ENCODE peak calls at places on chromosomes 4 and X, in five cellular contexts. W is CD4-positive, alpha-beta memory T cell; T is Peyer's patch; Z is naive thymus-derived CD4-positive, alpha-beta T cell; N is kidney. Q is an unnamed sample.

GRCh38 chr4:132992686-132993085 is 156.4 kb upstream of the PCDH10 start:
- DNase-seq in N (no peak), T (no peak), W (no peak), Z (no peak), Q (no peak)

GRCh38 chr4:128427832-128428366 is 140.3 kb upstream of the PGRMC2 start:
- DNase-seq in N (no peak), Z (no peak), W (no peak), T (no peak), Q (peak)

GRCh38 chr4:153065286-153065685 is 129.2 kb downstream of the FHDC1 start:
- DNase-seq in N (no peak), Z (no peak), T (no peak), W (no peak), Q (no peak)

GRCh38 chrX:57227691-57228090 is 58.8 kb upstream of the FAAH2 start:
- DNase-seq in Z (no peak), N (no peak), W (no peak), T (no peak), Q (no peak)

GRCh38 chrX:1420371-1420770 is 28.5 kb upstream of the SLC25A6 start:
- DNase-seq in W (no peak), Z (no peak), N (peak), T (no peak), Q (no peak)

GRCh38 chrX:37753384-37753783 is 26.5 kb upstream of the CYBB start:
- DNase-seq in T (no peak), N (no peak), Z (no peak), W (no peak), Q (no peak)

GRCh38 chr4:183940807-183941310 is 35.8 kb downstream of the STOX2 start:
- DNase-seq in N (no peak), Z (no peak), W (no peak), T (no peak), Q (no peak)

GRCh38 chrX:53184836-53185235 is 40.2 kb downstream of the KDM5C start:
- DNase-seq in N (no peak), W (no peak), Z (no peak), T (no peak), Q (no peak)

GRCh38 chrX:107548775-107549174 is 79.5 kb upstream of the PRPS1 start:
- DNase-seq in N (no peak), T (no peak), Z (no peak), W (no peak), Q (no peak)

GRCh38 chrX:9343971-9344370 is 120.9 kb upstream of the TBL1X start:
- DNase-seq in Z (no peak), N (no peak), T (no peak), W (no peak), Q (no peak)

GRCh38 chrX:71667328-71668247 is at the start of gene LOC101059915:
- DNase-seq in W (no peak), Z (no peak), N (peak), T (no peak), Q (no peak)

GRCh38 chr4:32025840-32026459 is 1305.8 kb downstream of the PCDH7 start:
- DNase-seq in W (no peak), Z (no peak), T (no peak), N (no peak), Q (no peak)

GRCh38 chr4:156291317-156291716 is 337.7 kb upstream of the CTSO start:
- DNase-seq in Z (no peak), N (no peak), T (no peak), W (no peak), Q (no peak)

GRCh38 chr4:38621004-38621684 is 42.9 kb upstream of the KLF3 start:
- DNase-seq in N (no peak), W (no peak), Z (no peak), T (no peak), Q (peak)

GRCh38 chr4:113433536-113434246 is 327.8 kb downstream of the CAMK2D start:
- DNase-seq in Z (no peak), N (no peak), T (no peak), W (no peak), Q (no peak)

GRCh38 chr4:89700766-89701165 is 136.2 kb downstream of the SNCA start:
- DNase-seq in Z (no peak), N (no peak), T (no peak), W (no peak), Q (no peak)

GRCh38 chr4:112448211-112448745 is 67.7 kb downstream of the NEUROG2 start:
- DNase-seq in Z (no peak), T (no peak), W (no peak), N (no peak), Q (no peak)

GRCh38 chrX:17164079-17164478 is 210.9 kb upstream of the NHS start:
- DNase-seq in T (no peak), N (no peak), Z (no peak), W (no peak), Q (no peak)

GRCh38 chr4:6331018-6331417 is 61.4 kb downstream of the WFS1 start:
- DNase-seq in Z (peak), T (no peak), W (no peak), N (no peak), Q (no peak)

GRCh38 chr4:157303471-157303960 is 83.0 kb downstream of the GRIA2 start:
- DNase-seq in N (no peak), W (no peak), Z (no peak), T (no peak), Q (no peak)

GRCh38 chrX:134868766-134869495 is 121.9 kb upstream of the SMIM10 start:
- DNase-seq in T (no peak), N (no peak), W (no peak), Z (no peak), Q (peak)

GRCh38 chr4:5730993-5731975 is 20.3 kb downstream of the EVC start:
- DNase-seq in N (no peak), Z (no peak), W (no peak), T (no peak), Q (no peak)

GRCh38 chrX:75155830-75156525 is at the start of gene ABCB7:
- DNase-seq in W (peak), N (peak), Z (peak), T (peak), Q (peak)

GRCh38 chrX:53895270-53895669 is 149.0 kb downstream of the PHF8 start:
- DNase-seq in Z (no peak), N (no peak), W (no peak), T (no peak), Q (no peak)

DNA sequence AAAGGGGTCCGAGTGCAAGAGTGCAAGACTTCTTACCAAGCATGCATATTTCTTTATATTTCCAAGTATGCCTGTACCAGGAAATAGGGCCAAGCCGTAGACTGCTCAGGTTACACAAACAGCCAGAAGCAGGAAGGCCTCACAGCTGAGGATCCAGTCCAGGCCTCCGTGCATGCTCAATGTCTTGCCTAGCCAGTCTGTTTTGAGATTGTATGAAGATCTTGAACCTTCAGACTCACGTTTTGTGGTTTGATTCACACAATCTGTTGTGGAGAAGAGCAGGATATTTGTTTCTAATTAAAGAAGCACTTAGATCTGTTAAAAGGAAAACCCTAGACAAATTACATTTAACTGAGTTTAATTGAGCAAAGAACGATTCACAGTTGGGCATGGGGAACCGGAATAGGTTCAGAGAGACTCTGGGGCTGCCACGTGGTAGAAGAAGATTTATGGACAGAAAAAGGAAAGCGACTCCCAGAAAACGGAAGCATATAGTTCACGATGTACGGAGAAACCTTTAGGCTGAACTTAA is 1.2 kb downstream of the MGST2 start:
- DNase-seq in Z (peak), W (no peak), N (no peak), T (no peak), Q (no peak)
- H3K4me3 ChIP-seq in Z (peak), W (peak), N (peak), T (peak), Q (peak)

GRCh38 chr4:186554485-186554884 is 882 bp downstream of the MTNR1A start:
- DNase-seq in Z (no peak), T (no peak), W (no peak), N (no peak), Q (no peak)
- H3K27ac ChIP-seq in Z (no peak), T (no peak), W (no peak), N (peak), Q (no peak)

DNA sequence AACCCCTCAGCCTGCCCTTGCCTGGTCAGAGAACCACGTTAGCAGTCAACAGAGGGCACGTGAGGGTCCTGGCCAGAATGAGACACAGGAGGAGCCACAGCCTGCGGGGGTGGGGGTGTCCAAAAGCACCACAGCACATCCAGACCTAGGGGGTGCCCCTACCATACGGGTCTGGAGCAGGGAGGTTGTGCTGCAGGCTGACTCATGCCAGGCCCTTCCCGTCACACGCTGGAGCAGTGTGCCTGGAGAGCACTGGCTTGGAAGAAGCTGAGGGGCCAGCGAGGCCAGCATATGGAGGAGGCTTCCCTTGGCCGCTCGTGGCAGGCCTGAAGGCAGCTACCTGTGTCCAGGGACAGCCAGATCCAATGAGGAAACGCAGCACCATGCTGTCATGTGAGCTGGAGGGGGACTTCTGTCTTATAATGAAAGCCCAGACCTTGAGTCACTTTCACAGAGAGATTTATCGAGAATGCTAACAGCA is 1.5 kb upstream of the IRAK1 start:
- DNase-seq in Z (no peak), N (no peak), T (no peak), W (no peak), Q (no peak)
- H3K4me3 ChIP-seq in Z (no peak), N (no peak), T (no peak), W (no peak), Q (no peak)

DNA sequence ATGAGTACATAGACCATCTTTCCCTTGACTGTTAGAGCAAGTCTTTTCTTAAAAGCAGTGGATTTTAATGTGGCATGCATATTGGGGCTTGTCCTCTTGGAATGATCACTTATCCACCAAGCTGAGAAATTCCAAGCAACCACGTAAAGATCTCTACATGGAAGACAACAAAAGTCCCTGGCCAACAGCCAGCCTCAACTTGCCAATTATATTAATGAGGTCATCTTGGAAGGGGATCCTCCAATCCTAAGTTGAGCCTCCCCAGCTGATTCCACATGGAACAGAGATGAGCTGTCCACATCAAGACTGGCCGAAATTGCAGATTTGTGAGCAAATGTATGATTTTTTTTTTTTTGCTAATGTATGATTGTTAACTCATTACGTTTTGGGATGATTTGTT is 20.6 kb upstream of the FTHL17 start:
- DNase-seq in Z (no peak), N (no peak), T (no peak), W (no peak), Q (no peak)
- H3K27ac ChIP-seq in Z (no peak), N (no peak), T (no peak), W (no peak), Q (no peak)

DNA sequence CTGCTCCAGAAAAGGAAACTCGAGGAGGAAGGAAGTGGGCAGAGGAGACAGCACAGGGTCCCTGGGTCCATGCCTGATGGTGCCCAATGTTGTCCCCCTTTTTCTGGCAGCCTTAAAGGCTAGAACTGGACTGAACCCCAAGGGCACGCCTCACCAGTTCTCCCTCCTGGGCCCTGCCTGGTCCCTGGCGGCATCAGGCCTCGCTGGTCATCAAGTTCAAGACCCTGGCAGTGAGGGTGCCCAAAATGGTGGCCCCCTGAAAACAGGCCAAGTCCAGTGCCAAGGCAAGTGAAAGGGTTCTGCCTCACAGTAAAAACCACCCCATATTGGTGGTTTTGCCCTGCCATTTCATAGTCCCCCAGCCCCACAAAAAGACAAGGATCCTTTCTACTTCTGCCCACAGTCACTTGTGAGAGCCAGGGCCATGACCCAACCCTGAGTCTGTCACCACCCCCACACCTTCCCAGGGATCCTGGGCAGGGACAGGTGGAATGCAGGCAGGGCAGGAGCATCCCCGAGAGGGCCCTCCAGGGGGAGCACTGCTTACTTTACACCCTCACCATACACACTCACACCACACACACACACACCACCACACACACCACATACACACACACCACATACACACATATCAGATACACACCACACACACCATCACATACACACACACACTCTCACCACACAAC is 107.6 kb downstream of the DCTD start:
- DNase-seq in T (no peak), N (no peak), Z (peak), W (no peak), Q (no peak)
- H3K4me3 ChIP-seq in T (no peak), N (no peak), Z (peak), W (peak), Q (no peak)

GRCh38 chr4:21726255-21726815 is 222.2 kb downstream of the KCNIP4 start:
- DNase-seq in Z (no peak), T (no peak), W (no peak), N (no peak), Q (no peak)
- H3K27ac ChIP-seq in Z (no peak), T (no peak), W (no peak), N (no peak), Q (no peak)

DNA sequence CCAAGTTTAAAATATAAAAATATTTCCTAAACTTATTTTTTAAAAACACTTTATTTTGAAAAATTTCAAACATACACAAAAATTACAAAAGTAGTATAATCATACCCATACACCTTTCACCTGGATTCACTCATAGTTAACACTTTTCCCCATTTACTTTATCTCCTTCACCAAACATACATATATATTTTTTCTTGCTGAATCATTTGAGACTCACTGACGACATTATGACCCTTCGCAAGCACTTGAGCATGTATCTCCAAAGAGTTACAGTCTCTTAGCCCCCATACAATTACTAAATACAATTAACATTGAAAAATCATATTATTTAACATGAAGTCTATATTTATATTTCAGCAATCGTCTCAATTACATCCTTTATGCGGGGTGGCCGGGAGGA is 19.8 kb downstream of the RXFP1 start:
- DNase-seq in W (no peak), T (no peak), N (no peak), Z (no peak), Q (no peak)
- H3K4me3 ChIP-seq in W (no peak), T (no peak), N (no peak), Z (no peak), Q (no peak)

GRCh38 chr4:57109847-57110634 is at the start of gene IGFBP7:
- DNase-seq in W (no peak), T (no peak), N (peak), Z (no peak), Q (no peak)
- H3K27ac ChIP-seq in W (no peak), T (peak), N (peak), Z (no peak), Q (no peak)

GRCh38 chr4:26491449-26492170 is 1.3 kb upstream of the CCKAR start:
- DNase-seq in W (no peak), N (no peak), T (no peak), Z (no peak), Q (no peak)

GRCh38 chr4:26485684-26486083 is 4.6 kb downstream of the CCKAR start:
- DNase-seq in T (no peak), Z (no peak), W (no peak), N (no peak), Q (no peak)

GRCh38 chr4:26490980-26491284 is 648 bp upstream of the CCKAR start:
- DNase-seq in W (no peak), Z (no peak), N (no peak), T (no peak), Q (no peak)

GRCh38 chr4:26490111-26490979 is at the start of gene CCKAR:
- DNase-seq in Z (no peak), N (no peak), T (no peak), W (no peak), Q (no peak)

GRCh38 chr4:26489101-26489669 is 1.1 kb downstream of the CCKAR start:
- DNase-seq in Z (no peak), N (no peak), W (no peak), T (no peak), Q (no peak)
- H3K4me3 ChIP-seq in Z (no peak), N (no peak), W (no peak), T (no peak), Q (no peak)

Q was measured in Panc1.